ENCODE peak calls at places on chromosomes 6 and 20, in ten cellular contexts. One of them, this sample, is unnamed.

GRCh38 chr6:14231071-14231483 is 113.5 kb downstream of the CD83 start:
- DNase-seq in stimulated activated CD8-positive, alpha-beta memory T cell treated with anti-CD3 and anti-CD28 coated beads, Interleukin-15, amount 100 ng/mL, for 1 hour: no peak
- DNase-seq in D721Med: no peak
- DNase-seq in fibroblast of the aortic adventitia: no peak
- DNase-seq in right cardiac atrium: no peak
- DNase-seq in omental fat pad: no peak
- DNase-seq in Caki2: no peak
- DNase-seq in Daoy: no peak
- DNase-seq in astrocyte of the hippocampus: no peak
- DNase-seq in effector memory CD8-positive, alpha-beta T cell: no peak
- DNase-seq in this sample: no peak

GRCh38 chr6:537114-537513 is 119.8 kb downstream of the HUS1B start:
- DNase-seq in stimulated activated CD8-positive, alpha-beta memory T cell treated with anti-CD3 and anti-CD28 coated beads, Interleukin-15, amount 100 ng/mL, for 1 hour: no peak
- DNase-seq in D721Med: no peak
- DNase-seq in fibroblast of the aortic adventitia: no peak
- DNase-seq in right cardiac atrium: no peak
- DNase-seq in omental fat pad: no peak
- DNase-seq in Caki2: no peak
- DNase-seq in Daoy: no peak
- DNase-seq in astrocyte of the hippocampus: no peak
- DNase-seq in effector memory CD8-positive, alpha-beta T cell: no peak
- DNase-seq in this sample: no peak

GRCh38 chr6:155408981-155409380 is 46.7 kb downstream of the NOX3 start:
- DNase-seq in stimulated activated CD8-positive, alpha-beta memory T cell treated with anti-CD3 and anti-CD28 coated beads, Interleukin-15, amount 100 ng/mL, for 1 hour: no peak
- DNase-seq in D721Med: no peak
- DNase-seq in fibroblast of the aortic adventitia: no peak
- DNase-seq in right cardiac atrium: no peak
- DNase-seq in omental fat pad: no peak
- DNase-seq in Caki2: no peak
- DNase-seq in Daoy: no peak
- DNase-seq in astrocyte of the hippocampus: no peak
- DNase-seq in effector memory CD8-positive, alpha-beta T cell: no peak
- DNase-seq in this sample: no peak

GRCh38 chr6:33815854-33816253 is 12.1 kb upstream of the MLN start:
- DNase-seq in stimulated activated CD8-positive, alpha-beta memory T cell treated with anti-CD3 and anti-CD28 coated beads, Interleukin-15, amount 100 ng/mL, for 1 hour: no peak
- DNase-seq in D721Med: peak
- DNase-seq in fibroblast of the aortic adventitia: no peak
- DNase-seq in right cardiac atrium: no peak
- DNase-seq in omental fat pad: no peak
- DNase-seq in Caki2: no peak
- DNase-seq in Daoy: peak
- DNase-seq in astrocyte of the hippocampus: peak
- DNase-seq in effector memory CD8-positive, alpha-beta T cell: no peak
- DNase-seq in this sample: no peak

GRCh38 chr6:6858533-6858982 is 249.2 kb upstream of the RREB1 start:
- DNase-seq in stimulated activated CD8-positive, alpha-beta memory T cell treated with anti-CD3 and anti-CD28 coated beads, Interleukin-15, amount 100 ng/mL, for 1 hour: no peak
- DNase-seq in D721Med: no peak
- DNase-seq in fibroblast of the aortic adventitia: no peak
- DNase-seq in right cardiac atrium: no peak
- DNase-seq in omental fat pad: no peak
- DNase-seq in Caki2: no peak
- DNase-seq in Daoy: no peak
- DNase-seq in astrocyte of the hippocampus: no peak
- DNase-seq in effector memory CD8-positive, alpha-beta T cell: no peak
- DNase-seq in this sample: no peak

GRCh38 chr20:1434571-1435336 is 31.9 kb downstream of the NSFL1C start:
- DNase-seq in stimulated activated CD8-positive, alpha-beta memory T cell treated with anti-CD3 and anti-CD28 coated beads, Interleukin-15, amount 100 ng/mL, for 1 hour: no peak
- DNase-seq in D721Med: no peak
- DNase-seq in fibroblast of the aortic adventitia: peak
- DNase-seq in right cardiac atrium: no peak
- DNase-seq in omental fat pad: no peak
- DNase-seq in Caki2: no peak
- DNase-seq in Daoy: peak
- DNase-seq in astrocyte of the hippocampus: peak
- DNase-seq in effector memory CD8-positive, alpha-beta T cell: peak
- DNase-seq in this sample: no peak

GRCh38 chr6:7631466-7631865 is 41.5 kb downstream of the SNRNP48 start:
- DNase-seq in stimulated activated CD8-positive, alpha-beta memory T cell treated with anti-CD3 and anti-CD28 coated beads, Interleukin-15, amount 100 ng/mL, for 1 hour: no peak
- DNase-seq in D721Med: no peak
- DNase-seq in fibroblast of the aortic adventitia: no peak
- DNase-seq in right cardiac atrium: no peak
- DNase-seq in omental fat pad: no peak
- DNase-seq in Caki2: no peak
- DNase-seq in Daoy: no peak
- DNase-seq in astrocyte of the hippocampus: no peak
- DNase-seq in effector memory CD8-positive, alpha-beta T cell: no peak
- DNase-seq in this sample: no peak

GRCh38 chr6:17086469-17086868 is 15.4 kb upstream of the STMND1 start:
- DNase-seq in stimulated activated CD8-positive, alpha-beta memory T cell treated with anti-CD3 and anti-CD28 coated beads, Interleukin-15, amount 100 ng/mL, for 1 hour: no peak
- DNase-seq in D721Med: no peak
- DNase-seq in fibroblast of the aortic adventitia: peak
- DNase-seq in right cardiac atrium: no peak
- DNase-seq in omental fat pad: no peak
- DNase-seq in Caki2: peak
- DNase-seq in Daoy: peak
- DNase-seq in astrocyte of the hippocampus: peak
- DNase-seq in effector memory CD8-positive, alpha-beta T cell: peak
- DNase-seq in this sample: peak

GRCh38 chr6:20021795-20022194 is 184.6 kb downstream of the ID4 start:
- DNase-seq in stimulated activated CD8-positive, alpha-beta memory T cell treated with anti-CD3 and anti-CD28 coated beads, Interleukin-15, amount 100 ng/mL, for 1 hour: no peak
- DNase-seq in D721Med: no peak
- DNase-seq in fibroblast of the aortic adventitia: no peak
- DNase-seq in right cardiac atrium: no peak
- DNase-seq in omental fat pad: no peak
- DNase-seq in Caki2: no peak
- DNase-seq in Daoy: no peak
- DNase-seq in astrocyte of the hippocampus: no peak
- DNase-seq in effector memory CD8-positive, alpha-beta T cell: no peak
- DNase-seq in this sample: no peak

GRCh38 chr6:91185072-91185471 is 598.2 kb upstream of the MAP3K7 start:
- DNase-seq in stimulated activated CD8-positive, alpha-beta memory T cell treated with anti-CD3 and anti-CD28 coated beads, Interleukin-15, amount 100 ng/mL, for 1 hour: no peak
- DNase-seq in D721Med: no peak
- DNase-seq in fibroblast of the aortic adventitia: no peak
- DNase-seq in right cardiac atrium: no peak
- DNase-seq in omental fat pad: no peak
- DNase-seq in Caki2: no peak
- DNase-seq in Daoy: no peak
- DNase-seq in astrocyte of the hippocampus: no peak
- DNase-seq in effector memory CD8-positive, alpha-beta T cell: no peak
- DNase-seq in this sample: no peak

GRCh38 chr6:167679137-167679736 is 147.5 kb upstream of the AFDN start:
- DNase-seq in stimulated activated CD8-positive, alpha-beta memory T cell treated with anti-CD3 and anti-CD28 coated beads, Interleukin-15, amount 100 ng/mL, for 1 hour: no peak
- DNase-seq in D721Med: no peak
- DNase-seq in fibroblast of the aortic adventitia: no peak
- DNase-seq in right cardiac atrium: no peak
- DNase-seq in omental fat pad: no peak
- DNase-seq in Caki2: no peak
- DNase-seq in Daoy: no peak
- DNase-seq in astrocyte of the hippocampus: peak
- DNase-seq in effector memory CD8-positive, alpha-beta T cell: no peak
- DNase-seq in this sample: no peak

GRCh38 chr20:53136473-53136872 is 164.3 kb downstream of the TSHZ2 start:
- DNase-seq in stimulated activated CD8-positive, alpha-beta memory T cell treated with anti-CD3 and anti-CD28 coated beads, Interleukin-15, amount 100 ng/mL, for 1 hour: no peak
- DNase-seq in D721Med: no peak
- DNase-seq in fibroblast of the aortic adventitia: no peak
- DNase-seq in right cardiac atrium: no peak
- DNase-seq in omental fat pad: no peak
- DNase-seq in Caki2: no peak
- DNase-seq in Daoy: no peak
- DNase-seq in astrocyte of the hippocampus: no peak
- DNase-seq in effector memory CD8-positive, alpha-beta T cell: no peak
- DNase-seq in this sample: no peak

GRCh38 chr6:11975353-11975977 is 36.6 kb upstream of the HIVEP1 start:
- DNase-seq in stimulated activated CD8-positive, alpha-beta memory T cell treated with anti-CD3 and anti-CD28 coated beads, Interleukin-15, amount 100 ng/mL, for 1 hour: no peak
- DNase-seq in D721Med: no peak
- DNase-seq in fibroblast of the aortic adventitia: no peak
- DNase-seq in right cardiac atrium: no peak
- DNase-seq in omental fat pad: no peak
- DNase-seq in Caki2: no peak
- DNase-seq in Daoy: no peak
- DNase-seq in astrocyte of the hippocampus: no peak
- DNase-seq in effector memory CD8-positive, alpha-beta T cell: peak
- DNase-seq in this sample: no peak

GRCh38 chr6:13307508-13307995 is 20.8 kb downstream of the TBC1D7 start:
- DNase-seq in stimulated activated CD8-positive, alpha-beta memory T cell treated with anti-CD3 and anti-CD28 coated beads, Interleukin-15, amount 100 ng/mL, for 1 hour: no peak
- DNase-seq in D721Med: no peak
- DNase-seq in fibroblast of the aortic adventitia: peak
- DNase-seq in right cardiac atrium: no peak
- DNase-seq in omental fat pad: no peak
- DNase-seq in Caki2: peak
- DNase-seq in Daoy: no peak
- DNase-seq in astrocyte of the hippocampus: no peak
- DNase-seq in effector memory CD8-positive, alpha-beta T cell: no peak
- DNase-seq in this sample: no peak

GRCh38 chr20:11626551-11626950 is 291.1 kb upstream of the BTBD3 start:
- DNase-seq in stimulated activated CD8-positive, alpha-beta memory T cell treated with anti-CD3 and anti-CD28 coated beads, Interleukin-15, amount 100 ng/mL, for 1 hour: no peak
- DNase-seq in D721Med: no peak
- DNase-seq in fibroblast of the aortic adventitia: no peak
- DNase-seq in right cardiac atrium: no peak
- DNase-seq in omental fat pad: no peak
- DNase-seq in Caki2: no peak
- DNase-seq in Daoy: no peak
- DNase-seq in astrocyte of the hippocampus: no peak
- DNase-seq in effector memory CD8-positive, alpha-beta T cell: no peak
- DNase-seq in this sample: no peak

GRCh38 chr20:17845701-17846475 is 122.7 kb downstream of the SNX5 start:
- DNase-seq in stimulated activated CD8-positive, alpha-beta memory T cell treated with anti-CD3 and anti-CD28 coated beads, Interleukin-15, amount 100 ng/mL, for 1 hour: no peak
- DNase-seq in D721Med: no peak
- DNase-seq in fibroblast of the aortic adventitia: no peak
- DNase-seq in right cardiac atrium: no peak
- DNase-seq in omental fat pad: no peak
- DNase-seq in Caki2: no peak
- DNase-seq in Daoy: peak
- DNase-seq in astrocyte of the hippocampus: no peak
- DNase-seq in effector memory CD8-positive, alpha-beta T cell: no peak
- DNase-seq in this sample: no peak

GRCh38 chr6:68691120-68691519 is 56.0 kb downstream of the ADGRB3 start:
- DNase-seq in stimulated activated CD8-positive, alpha-beta memory T cell treated with anti-CD3 and anti-CD28 coated beads, Interleukin-15, amount 100 ng/mL, for 1 hour: no peak
- DNase-seq in D721Med: no peak
- DNase-seq in fibroblast of the aortic adventitia: no peak
- DNase-seq in right cardiac atrium: no peak
- DNase-seq in omental fat pad: no peak
- DNase-seq in Caki2: no peak
- DNase-seq in Daoy: no peak
- DNase-seq in astrocyte of the hippocampus: no peak
- DNase-seq in effector memory CD8-positive, alpha-beta T cell: no peak
- DNase-seq in this sample: no peak

GRCh38 chr6:163189609-163190008 is 224.9 kb upstream of the QKI start:
- DNase-seq in stimulated activated CD8-positive, alpha-beta memory T cell treated with anti-CD3 and anti-CD28 coated beads, Interleukin-15, amount 100 ng/mL, for 1 hour: no peak
- DNase-seq in D721Med: no peak
- DNase-seq in fibroblast of the aortic adventitia: no peak
- DNase-seq in right cardiac atrium: no peak
- DNase-seq in omental fat pad: no peak
- DNase-seq in Caki2: no peak
- DNase-seq in Daoy: peak
- DNase-seq in astrocyte of the hippocampus: no peak
- DNase-seq in effector memory CD8-positive, alpha-beta T cell: no peak
- DNase-seq in this sample: no peak

GRCh38 chr6:95364016-95364604 is 213.2 kb upstream of the MANEA start:
- DNase-seq in stimulated activated CD8-positive, alpha-beta memory T cell treated with anti-CD3 and anti-CD28 coated beads, Interleukin-15, amount 100 ng/mL, for 1 hour: no peak
- DNase-seq in D721Med: peak
- DNase-seq in fibroblast of the aortic adventitia: peak
- DNase-seq in right cardiac atrium: no peak
- DNase-seq in omental fat pad: no peak
- DNase-seq in Caki2: peak
- DNase-seq in Daoy: no peak
- DNase-seq in astrocyte of the hippocampus: peak
- DNase-seq in effector memory CD8-positive, alpha-beta T cell: no peak
- DNase-seq in this sample: no peak

GRCh38 chr20:23446505-23446904 is 6.2 kb downstream of the CST11 start:
- DNase-seq in stimulated activated CD8-positive, alpha-beta memory T cell treated with anti-CD3 and anti-CD28 coated beads, Interleukin-15, amount 100 ng/mL, for 1 hour: no peak
- DNase-seq in D721Med: no peak
- DNase-seq in fibroblast of the aortic adventitia: peak
- DNase-seq in right cardiac atrium: peak
- DNase-seq in omental fat pad: peak
- DNase-seq in Caki2: peak
- DNase-seq in Daoy: peak
- DNase-seq in astrocyte of the hippocampus: peak
- DNase-seq in effector memory CD8-positive, alpha-beta T cell: no peak
- DNase-seq in this sample: no peak

GRCh38 chr20:3276400-3277015 is 37.5 kb upstream of the SLC4A11 start:
- DNase-seq in stimulated activated CD8-positive, alpha-beta memory T cell treated with anti-CD3 and anti-CD28 coated beads, Interleukin-15, amount 100 ng/mL, for 1 hour: no peak
- DNase-seq in D721Med: no peak
- DNase-seq in fibroblast of the aortic adventitia: peak
- DNase-seq in right cardiac atrium: no peak
- DNase-seq in omental fat pad: no peak
- DNase-seq in Caki2: peak
- DNase-seq in Daoy: peak
- DNase-seq in astrocyte of the hippocampus: no peak
- DNase-seq in effector memory CD8-positive, alpha-beta T cell: no peak
- DNase-seq in this sample: no peak

GRCh38 chr20:63664861-63665594 is 6.9 kb downstream of the RTEL1 start:
- DNase-seq in stimulated activated CD8-positive, alpha-beta memory T cell treated with anti-CD3 and anti-CD28 coated beads, Interleukin-15, amount 100 ng/mL, for 1 hour: no peak
- DNase-seq in D721Med: no peak
- DNase-seq in fibroblast of the aortic adventitia: peak
- DNase-seq in right cardiac atrium: peak
- DNase-seq in omental fat pad: no peak
- DNase-seq in Caki2: no peak
- DNase-seq in Daoy: no peak
- DNase-seq in astrocyte of the hippocampus: peak
- DNase-seq in effector memory CD8-positive, alpha-beta T cell: no peak
- DNase-seq in this sample: no peak

GRCh38 chr6:149567846-149568585 is 1.8 kb downstream of the GINM1 start:
- DNase-seq in stimulated activated CD8-positive, alpha-beta memory T cell treated with anti-CD3 and anti-CD28 coated beads, Interleukin-15, amount 100 ng/mL, for 1 hour: no peak
- DNase-seq in D721Med: no peak
- DNase-seq in fibroblast of the aortic adventitia: no peak
- DNase-seq in right cardiac atrium: no peak
- DNase-seq in omental fat pad: no peak
- DNase-seq in Caki2: no peak
- DNase-seq in Daoy: no peak
- DNase-seq in astrocyte of the hippocampus: no peak
- DNase-seq in effector memory CD8-positive, alpha-beta T cell: no peak
- DNase-seq in this sample: no peak

This sample was measured in lower leg skin.